ENCODE peak calls at places on chromosomes 6 and 20, in four cellular contexts. Q is HepG2, G is K562, D is GM12878. N is an unnamed sample.

GRCh38 chr20:58497911-58498310 is 17.3 kb downstream of the APCDD1L start:
- DNase-seq in Q (no peak), G (no peak), D (no peak), N (no peak)

GRCh38 chr6:112037783-112038216 is 16.1 kb upstream of the CCN6 start:
- DNase-seq in Q (no peak), G (no peak), D (no peak), N (no peak)

GRCh38 chr20:11686195-11686594 is 231.5 kb upstream of the BTBD3 start:
- DNase-seq in Q (no peak), G (no peak), D (no peak), N (no peak)

GRCh38 chr6:44086931-44087574 is 40.2 kb downstream of the MRPL14 start:
- DNase-seq in Q (no peak), G (no peak), D (no peak), N (no peak)

GRCh38 chr20:58142843-58143185 is 85.6 kb downstream of the ANKRD60 start:
- DNase-seq in Q (no peak), G (no peak), D (no peak), N (no peak)

GRCh38 chr20:45337367-45338120 is 10.7 kb downstream of the SDC4 start:
- DNase-seq in Q (peak; percentile 65), G (peak; percentile 87), D (no peak), N (no peak)

GRCh38 chr20:20396794-20397193 is 28.9 kb downstream of the INSM1 start:
- DNase-seq in Q (no peak), G (no peak), D (no peak), N (no peak)

GRCh38 chr6:35729722-35730121 is 7.1 kb upstream of the ARMC12 start:
- DNase-seq in Q (no peak), G (no peak), D (no peak), N (no peak)

GRCh38 chr6:125481056-125481455 is 179.3 kb upstream of the HDDC2 start:
- DNase-seq in Q (no peak), G (no peak), D (no peak), N (no peak)

GRCh38 chr6:159062564-159062945 is 17.8 kb upstream of the TAGAP start:
- DNase-seq in Q (no peak), G (no peak), D (no peak), N (no peak)

GRCh38 chr6:37675606-37676005 is 22.1 kb downstream of the MDGA1 start:
- DNase-seq in Q (no peak), G (no peak), D (no peak), N (no peak)

GRCh38 chr6:16684896-16685554 is 76.2 kb downstream of the ATXN1 start:
- DNase-seq in Q (no peak), G (no peak), D (peak; percentile 56), N (no peak)

GRCh38 chr20:62276448-62276847 is 26.3 kb upstream of the ADRM1 start:
- DNase-seq in Q (no peak), G (no peak), D (no peak), N (no peak)

GRCh38 chr6:29861521-29862255 is 34.1 kb downstream of the HLA-G start:
- DNase-seq in Q (no peak), G (no peak), D (no peak), N (no peak)

GRCh38 chr6:31775184-31775583 is 1.9 kb downstream of the VWA7 start:
- DNase-seq in Q (no peak), G (peak; percentile 55), D (no peak), N (no peak)

GRCh38 chr6:48389146-48390043 is 278.4 kb upstream of the PTCHD4 start:
- DNase-seq in Q (no peak), G (no peak), D (no peak), N (no peak)

GRCh38 chr6:121560476-121560875 is 125.0 kb downstream of the GJA1 start:
- DNase-seq in Q (no peak), G (no peak), D (no peak), N (no peak)

GRCh38 chr6:135944120-135944519 is 92.6 kb downstream of the PDE7B start:
- DNase-seq in Q (no peak), G (no peak), D (no peak), N (no peak)

GRCh38 chr6:130674604-130675003 is 152.6 kb upstream of the SMLR1 start:
- DNase-seq in Q (no peak), G (no peak), D (no peak), N (no peak)

GRCh38 chr6:130677312-130677711 is 149.9 kb upstream of the SMLR1 start:
- DNase-seq in Q (no peak), G (no peak), D (no peak), N (no peak)

GRCh38 chr6:130676077-130676772 is 151.0 kb upstream of the SMLR1 start:
- DNase-seq in Q (no peak), G (no peak), D (no peak), N (no peak)

GRCh38 chr6:130676773-130677144 is 150.4 kb upstream of the SMLR1 start:
- DNase-seq in Q (no peak), G (no peak), D (no peak), N (no peak)

DNA sequence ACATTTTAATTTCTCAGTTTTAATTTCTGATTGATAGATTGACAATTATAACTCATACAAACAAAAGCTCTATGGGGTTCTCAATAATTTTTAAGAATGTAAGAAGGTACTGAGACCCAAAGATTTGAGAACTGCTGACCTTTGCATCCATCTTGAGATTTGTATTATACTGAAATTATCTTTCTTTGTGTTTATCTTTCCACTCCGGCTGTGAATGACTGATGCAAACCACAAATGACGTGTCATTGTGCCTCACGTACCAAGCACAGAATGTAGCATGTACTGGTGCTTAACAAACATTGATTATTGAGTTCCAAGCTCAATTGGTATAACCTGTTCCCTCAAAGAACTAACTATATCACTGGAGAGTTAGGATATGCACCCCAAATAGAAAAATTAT is 152.1 kb upstream of the SMLR1 start:
- DNase-seq in Q (no peak), G (peak; percentile 4), D (no peak), N (no peak)
- TF ChIP-seq TARDBP in Q (no peak), G (no peak), D (no peak), N (no peak)

GRCh38 chr6:79778794-79779193 is 147.7 kb downstream of the SH3BGRL2 start:
- DNase-seq in Q (no peak), G (no peak), D (no peak), N (no peak)

GRCh38 chr6:79781916-79782315 is 150.8 kb downstream of the SH3BGRL2 start:
- DNase-seq in Q (no peak), G (no peak), D (no peak), N (no peak)

GRCh38 chr6:79775222-79775621 is 144.1 kb downstream of the SH3BGRL2 start:
- DNase-seq in Q (no peak), G (no peak), D (no peak), N (no peak)

GRCh38 chr6:79782775-79783174 is 151.6 kb downstream of the SH3BGRL2 start:
- DNase-seq in Q (no peak), G (no peak), D (no peak), N (no peak)

GRCh38 chr6:79777713-79778579 is 146.8 kb downstream of the SH3BGRL2 start:
- DNase-seq in Q (peak; percentile 43), G (peak; percentile 89), D (peak; percentile 40), N (peak; percentile 93)
- TF ChIP-seq BHLHE40 in Q (no peak), G (no peak), D (peak; percentile 17), N (no peak)

DNA sequence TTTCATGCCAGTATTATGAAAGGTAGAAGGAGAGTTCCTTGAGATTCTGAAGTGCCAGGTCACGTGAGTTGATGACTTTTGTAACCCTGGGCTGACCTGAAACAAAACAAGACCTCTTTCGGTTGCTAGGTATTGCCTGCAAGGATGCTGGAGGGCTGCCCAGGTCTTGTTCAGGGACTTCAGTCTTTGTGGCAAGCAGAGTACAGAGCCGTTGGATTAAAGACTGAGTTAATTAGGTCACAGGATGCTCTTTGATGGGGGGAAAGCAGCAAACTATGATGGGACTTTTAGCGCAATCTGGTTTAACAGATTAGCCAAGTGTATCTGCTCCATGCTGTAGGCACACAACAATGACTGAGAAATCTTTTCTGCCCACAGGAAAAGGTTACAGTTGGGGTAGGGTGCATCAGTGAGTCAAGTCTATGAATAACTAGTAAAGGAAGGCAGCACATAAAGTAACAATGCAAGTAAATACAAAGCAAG is 12.8 kb upstream of the ELOVL5 start:
- DNase-seq in Q (no peak), G (peak; percentile 42), D (peak; percentile 63), N (no peak)
- TF ChIP-seq TARDBP in Q (no peak), G (no peak), D (no peak), N (no peak)

GRCh38 chr6:90297866-90298381 is 1.3 kb upstream of the BACH2 start:
- DNase-seq in Q (no peak), G (no peak), D (no peak), N (no peak)
- TF ChIP-seq BHLHE40 in Q (no peak), G (no peak), D (no peak), N (no peak)

DNA sequence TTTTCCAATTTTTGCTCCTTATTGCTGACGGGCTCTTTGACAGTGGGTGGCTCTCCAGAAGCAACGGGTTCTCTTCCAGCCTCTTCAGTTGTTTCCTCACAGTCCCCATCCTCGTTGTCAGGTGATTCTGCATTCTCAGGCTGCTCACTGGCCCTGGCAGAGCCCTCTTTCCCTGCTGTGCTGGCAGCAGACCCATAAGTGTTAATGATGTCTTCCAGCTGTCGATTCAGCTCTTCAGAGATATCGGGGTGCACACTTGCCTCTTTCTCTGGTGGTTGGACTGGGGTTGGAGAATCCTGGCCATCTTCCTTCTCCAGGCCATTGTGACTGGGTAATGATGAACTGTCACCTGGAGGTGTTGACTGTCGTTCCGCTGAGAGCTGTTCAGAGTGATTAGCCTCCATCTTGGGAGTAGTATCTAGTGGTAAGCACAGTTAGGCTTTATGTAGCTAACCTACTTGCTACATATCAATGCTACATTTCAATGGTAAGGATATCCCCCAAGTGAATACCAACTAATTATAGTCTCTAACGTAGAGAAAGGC is 3.2 kb downstream of the TXLNB start:
- DNase-seq in Q (no peak), G (no peak), D (no peak), N (no peak)
- TF ChIP-seq TARDBP in Q (no peak), G (no peak), D (no peak), N (no peak)

DNA sequence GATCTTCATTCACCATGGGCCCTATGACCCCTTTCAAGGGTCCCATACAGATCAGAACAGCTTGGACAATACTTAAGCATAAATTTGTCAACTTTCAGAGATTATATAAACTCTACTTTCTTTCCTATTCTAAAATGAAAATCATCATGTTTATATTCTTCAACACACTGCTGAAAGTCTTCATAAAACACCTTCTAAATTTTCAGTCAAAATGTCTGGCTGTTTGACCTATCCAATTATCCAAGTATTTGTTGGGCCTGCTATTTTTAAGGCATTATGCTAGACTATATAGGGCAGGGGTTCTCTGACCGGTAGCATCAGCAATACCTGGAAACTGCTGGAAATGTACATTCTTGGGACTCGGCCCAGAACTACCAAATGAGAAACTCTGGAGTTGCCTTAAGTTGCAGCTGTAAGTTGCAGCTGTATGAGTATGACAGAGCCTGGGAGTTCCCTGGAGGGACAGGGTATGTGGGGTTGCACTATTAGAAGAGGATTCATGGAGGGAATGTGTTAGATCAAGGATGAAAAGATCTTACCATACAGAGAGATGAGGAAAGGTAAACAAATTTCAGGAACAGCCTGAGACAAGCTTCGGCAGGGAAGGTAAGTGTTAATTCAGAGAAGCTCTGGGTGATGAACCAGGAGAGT is 293.0 kb downstream of the ADGB start:
- DNase-seq in Q (no peak), G (peak; percentile 63), D (no peak), N (no peak)
- TF ChIP-seq BHLHE40 in Q (no peak), G (no peak), D (no peak), N (no peak)

GRCh38 chr6:154558513-154558912 is 48.0 kb upstream of the CNKSR3 start:
- DNase-seq in Q (no peak), G (peak; percentile 8), D (no peak), N (no peak)

GRCh38 chr6:154549179-154549578 is 38.7 kb upstream of the CNKSR3 start:
- DNase-seq in Q (no peak), G (no peak), D (no peak), N (no peak)

GRCh38 chr6:154558984-154559383 is 48.5 kb upstream of the CNKSR3 start:
- DNase-seq in Q (no peak), G (peak; percentile 68), D (no peak), N (no peak)

GRCh38 chr6:154550778-154551177 is 40.3 kb upstream of the CNKSR3 start:
- DNase-seq in Q (no peak), G (no peak), D (no peak), N (no peak)

GRCh38 chr6:154555075-154555677 is 44.7 kb upstream of the CNKSR3 start:
- DNase-seq in Q (no peak), G (no peak), D (no peak), N (peak; percentile 49)
- TF ChIP-seq TARDBP in Q (no peak), G (no peak), D (no peak), N (no peak)

N was measured in HEK293T.